ENCODE peak calls at places on chromosomes 1 and 21, in nine cellular contexts. H, N, G, V, U, P, I, K and Q are unnamed samples.
A peak's percentile ranks its signal among the peaks of the same experiment; 100 is the strongest.

GRCh38 chr1:20983297-20983889 is 193.3 kb downstream of the EIF4G3 start:
- DNase-seq in H (no peak), N (no peak), G (no peak), V (no peak), U (no peak), P (no peak), I (no peak), K (no peak), Q (no peak)

GRCh38 chr1:171167785-171168184 is 17.3 kb upstream of the FMO2 start:
- DNase-seq in H (no peak), N (no peak), G (no peak), V (no peak), U (no peak), P (no peak), I (no peak), K (no peak), Q (no peak)

GRCh38 chr21:42784276-42784675 is 95.1 kb downstream of the WDR4 start:
- DNase-seq in H (no peak), N (no peak), G (no peak), V (no peak), U (no peak), P (no peak), I (no peak), K (no peak), Q (no peak)

GRCh38 chr1:43979261-43979527 is 184 bp downstream of the B4GALT2 start:
- DNase-seq in H (no peak), N (no peak), G (no peak), V (no peak), U (no peak), P (no peak), I (no peak), K (no peak), Q (no peak)

GRCh38 chr1:201675143-201675542 is 136.2 kb downstream of the NAV1 start:
- DNase-seq in H (no peak), N (no peak), G (no peak), V (no peak), U (no peak), P (no peak), I (no peak), K (no peak), Q (no peak)

GRCh38 chr21:35024071-35024420 is 25.1 kb downstream of the RUNX1 start:
- DNase-seq in H (no peak), N (no peak), G (no peak), V (no peak), U (no peak), P (no peak), I (no peak), K (no peak), Q (no peak)

GRCh38 chr1:172662464-172663109 is 3.7 kb downstream of the FASLG start:
- DNase-seq in H (no peak), N (no peak), G (no peak), V (no peak), U (peak; percentile 59), P (peak; percentile 81), I (peak; percentile 67), K (peak; percentile 32), Q (peak; percentile 67)

GRCh38 chr1:207897188-207897587 is 13.7 kb downstream of the CD34 start:
- DNase-seq in H (no peak), N (no peak), G (no peak), V (no peak), U (no peak), P (no peak), I (no peak), K (no peak), Q (no peak)

GRCh38 chr1:204592246-204592948 is 76.2 kb downstream of the MDM4 start:
- DNase-seq in H (no peak), N (peak; percentile 37), G (no peak), V (no peak), U (no peak), P (no peak), I (no peak), K (no peak), Q (no peak)

DNA sequence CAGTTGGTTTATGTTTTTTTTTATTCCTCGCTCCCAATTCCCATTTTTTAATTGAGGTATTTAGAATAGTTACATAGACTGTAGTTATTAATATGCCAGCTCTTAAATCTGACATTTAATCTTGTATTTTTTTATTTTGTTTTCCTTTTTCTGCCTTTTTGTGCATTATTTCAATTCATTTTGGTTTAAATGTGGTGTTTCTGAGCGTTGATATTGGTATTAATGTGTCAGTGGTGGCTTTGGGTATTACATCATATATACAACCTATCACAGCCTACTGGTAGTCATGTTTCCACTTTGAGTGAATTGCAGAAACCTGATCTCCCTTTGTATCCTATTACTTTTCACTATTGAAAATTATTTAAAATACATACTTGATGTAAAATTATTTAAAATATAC is 1027.3 kb downstream of the KCNT2 start:
- DNase-seq in H (no peak), N (no peak), G (no peak), V (no peak), U (no peak), P (no peak), I (no peak), K (peak; percentile 34), Q (no peak)
- TF ChIP-seq CTCF in H (no peak), N (no peak), G (peak; percentile 46), V (peak; percentile 62), U (no peak), P (no peak), I (peak; percentile 61), K (no peak), Q (no peak)

GRCh38 chr1:12708956-12709555 is 6.9 kb upstream of the AADACL3 start:
- DNase-seq in H (peak; percentile 18), N (no peak), G (no peak), V (no peak), U (no peak), P (no peak), I (no peak), K (no peak), Q (no peak)
- TF ChIP-seq CTCF in H (no peak), N (no peak), G (no peak), V (no peak), U (no peak), P (no peak), I (no peak), K (no peak), Q (no peak)

GRCh38 chr1:246776923-246777322 is 52.7 kb downstream of the SCCPDH start:
- DNase-seq in H (no peak), N (no peak), G (no peak), V (no peak), U (no peak), P (no peak), I (no peak), K (no peak), Q (no peak)
- TF ChIP-seq CTCF in H (no peak), N (no peak), G (no peak), V (no peak), U (no peak), P (no peak), I (no peak), K (no peak), Q (no peak)

GRCh38 chr1:85201340-85202091 is 700 bp upstream of the SYDE2 start:
- DNase-seq in H (peak; percentile 89), N (peak; percentile 87), G (peak; percentile 87), V (peak; percentile 81), U (peak; percentile 73), P (peak; percentile 51), I (peak; percentile 48), K (peak; percentile 68), Q (peak; percentile 87)
- TF ChIP-seq CTCF in H (no peak), N (no peak), G (peak; percentile 31), V (no peak), U (no peak), P (no peak), I (no peak), K (no peak), Q (no peak)

GRCh38 chr1:66334311-66334710 is 199.6 kb upstream of the SGIP1 start:
- DNase-seq in H (no peak), N (no peak), G (no peak), V (no peak), U (no peak), P (no peak), I (no peak), K (no peak), Q (no peak)

GRCh38 chr1:66330711-66331110 is 203.2 kb upstream of the SGIP1 start:
- DNase-seq in H (no peak), N (no peak), G (no peak), V (no peak), U (no peak), P (no peak), I (no peak), K (no peak), Q (no peak)

GRCh38 chr1:66333463-66334232 is 200.3 kb upstream of the SGIP1 start:
- DNase-seq in H (no peak), N (no peak), G (no peak), V (no peak), U (no peak), P (no peak), I (no peak), K (no peak), Q (no peak)

GRCh38 chr1:66332524-66332853 is 201.5 kb upstream of the SGIP1 start:
- DNase-seq in H (no peak), N (no peak), G (no peak), V (no peak), U (no peak), P (no peak), I (no peak), K (no peak), Q (no peak)

GRCh38 chr1:66331641-66332523 is 202.1 kb upstream of the SGIP1 start:
- DNase-seq in H (peak; percentile 64), N (peak; percentile 82), G (no peak), V (no peak), U (no peak), P (peak; percentile 83), I (peak; percentile 98), K (no peak), Q (peak; percentile 67)
- TF ChIP-seq CTCF in H (no peak), N (peak; percentile 57), G (peak; percentile 34), V (no peak), U (no peak), P (peak; percentile 65), I (peak; percentile 71), K (no peak), Q (no peak)

GRCh38 chr21:37224861-37225260 is 42.3 kb downstream of the VPS26C start:
- DNase-seq in H (no peak), N (no peak), G (no peak), V (no peak), U (no peak), P (no peak), I (no peak), K (no peak), Q (no peak)

GRCh38 chr21:37219766-37220432 is 47.2 kb downstream of the VPS26C start:
- DNase-seq in H (no peak), N (no peak), G (no peak), V (no peak), U (no peak), P (no peak), I (no peak), K (no peak), Q (no peak)

GRCh38 chr21:37223804-37224345 is 43.3 kb downstream of the VPS26C start:
- DNase-seq in H (no peak), N (no peak), G (no peak), V (no peak), U (no peak), P (no peak), I (no peak), K (no peak), Q (no peak)

GRCh38 chr21:37220981-37221664 is 46.0 kb downstream of the VPS26C start:
- DNase-seq in H (peak; percentile 83), N (peak; percentile 97), G (peak; percentile 35), V (peak; percentile 56), U (peak; percentile 91), P (peak; percentile 86), I (peak; percentile 79), K (peak; percentile 90), Q (peak; percentile 92)

GRCh38 chr21:37220433-37220980 is 46.6 kb downstream of the VPS26C start:
- DNase-seq in H (no peak), N (peak; percentile 70), G (no peak), V (no peak), U (peak; percentile 46), P (peak; percentile 24), I (peak; percentile 27), K (peak; percentile 37), Q (no peak)
- TF ChIP-seq CTCF in H (no peak), N (no peak), G (no peak), V (no peak), U (no peak), P (peak; percentile 25), I (peak; percentile 47), K (no peak), Q (peak; percentile 11)